ENCODE peak calls at places on chromosomes 2 and 18, in nine cellular contexts. H is PC-3, R is aorta, J is esophagus muscularis mucosa, Q is right cardiac atrium, Z is neural progenitor cell, M is kidney, D is tibial artery, W is Panc1. F is an unnamed sample.

GRCh38 chr2:232330068-232330999 is 48.2 kb upstream of the ALPP start:
- DNase-seq in H (no peak), R (peak), J (no peak), Q (no peak), Z (peak), M (peak), D (peak), W (no peak), F (no peak)

GRCh38 chr18:55588876-55589595 is 1.0 kb upstream of the TCF4 start:
- DNase-seq in H (peak), R (no peak), J (no peak), Q (no peak), Z (no peak), M (no peak), D (no peak), W (no peak), F (no peak)

GRCh38 chr18:35030234-35030989 is 10.8 kb upstream of the MAPRE2 start:
- DNase-seq in H (no peak), R (no peak), J (no peak), Q (no peak), Z (no peak), M (no peak), D (no peak), W (no peak), F (no peak)

GRCh38 chr2:238502088-238502810 is 75.5 kb downstream of the ASB1 start:
- DNase-seq in H (no peak), R (no peak), J (no peak), Q (no peak), Z (no peak), M (no peak), D (peak), W (no peak), F (peak)

GRCh38 chr2:141379965-141380624 is 750.7 kb downstream of the LRP1B start:
- DNase-seq in H (no peak), R (no peak), J (no peak), Q (no peak), Z (peak), M (no peak), D (no peak), W (no peak), F (no peak)

GRCh38 chr2:204950695-204951094 is 405.4 kb downstream of the PARD3B start:
- DNase-seq in H (peak), R (no peak), J (no peak), Q (no peak), Z (no peak), M (no peak), D (no peak), W (no peak), F (no peak)

GRCh38 chr18:26618130-26618529 is 69.8 kb upstream of the KCTD1 start:
- DNase-seq in H (no peak), R (no peak), J (no peak), Q (no peak), Z (no peak), M (no peak), D (no peak), W (no peak), F (no peak)

GRCh38 chr2:19205983-19206533 is 152.4 kb downstream of the OSR1 start:
- DNase-seq in H (no peak), R (no peak), J (no peak), Q (peak), Z (no peak), M (no peak), D (no peak), W (no peak), F (no peak)

GRCh38 chr2:143161982-143162837 is 33.0 kb downstream of the ARHGAP15 start:
- DNase-seq in H (peak), R (no peak), J (no peak), Q (peak), Z (peak), M (no peak), D (no peak), W (peak), F (no peak)

GRCh38 chr2:241234962-241235361 is 46.5 kb downstream of the ANO7 start:
- DNase-seq in H (no peak), R (no peak), J (no peak), Q (no peak), Z (no peak), M (peak), D (no peak), W (no peak), F (no peak)

GRCh38 chr2:153059338-153060052 is 341.1 kb downstream of the ARL6IP6 start:
- DNase-seq in H (peak), R (no peak), J (no peak), Q (no peak), Z (peak), M (no peak), D (no peak), W (peak), F (no peak)

GRCh38 chr2:3927031-3927430 is 223.7 kb downstream of the DCDC2C start:
- DNase-seq in H (no peak), R (no peak), J (peak), Q (no peak), Z (no peak), M (no peak), D (no peak), W (no peak), F (no peak)

GRCh38 chr2:159272166-159272565 is 14.3 kb downstream of the WDSUB1 start:
- DNase-seq in H (no peak), R (no peak), J (no peak), Q (no peak), Z (peak), M (no peak), D (no peak), W (no peak), F (no peak)

GRCh38 chr2:238081150-238081549 is 19.0 kb upstream of the ESPNL start:
- DNase-seq in H (no peak), R (no peak), J (no peak), Q (no peak), Z (no peak), M (no peak), D (no peak), W (no peak), F (no peak)

GRCh38 chr18:12032786-12033642 is 51.7 kb downstream of the IMPA2 start:
- DNase-seq in H (peak), R (peak), J (no peak), Q (no peak), Z (no peak), M (no peak), D (peak), W (no peak), F (peak)

GRCh38 chr2:228094377-228094921 is 87.0 kb downstream of the SPHKAP start:
- DNase-seq in H (peak), R (no peak), J (no peak), Q (no peak), Z (no peak), M (no peak), D (no peak), W (no peak), F (no peak)

GRCh38 chr2:170862503-170862902 is 45.8 kb downstream of the GAD1 start:
- DNase-seq in H (no peak), R (no peak), J (peak), Q (no peak), Z (no peak), M (no peak), D (no peak), W (no peak), F (no peak)

GRCh38 chr18:44916429-44917183 is 235.9 kb downstream of the SETBP1 start:
- DNase-seq in H (peak), R (no peak), J (no peak), Q (no peak), Z (no peak), M (no peak), D (no peak), W (no peak), F (no peak)

GRCh38 chr2:200104015-200104414 is 148.6 kb downstream of the MAIP1 start:
- DNase-seq in H (peak), R (no peak), J (no peak), Q (no peak), Z (no peak), M (no peak), D (no peak), W (no peak), F (no peak)

GRCh38 chr2:172894723-172895387 is 159.2 kb downstream of the RAPGEF4 start:
- DNase-seq in H (no peak), R (no peak), J (no peak), Q (no peak), Z (no peak), M (no peak), D (no peak), W (no peak), F (no peak)

GRCh38 chr2:37319754-37320609 is 4.7 kb downstream of the PRKD3 start:
- DNase-seq in H (no peak), R (no peak), J (no peak), Q (no peak), Z (no peak), M (no peak), D (no peak), W (no peak), F (no peak)

GRCh38 chr2:223641062-223641461 is 38.9 kb upstream of the SCG2 start:
- DNase-seq in H (peak), R (no peak), J (no peak), Q (no peak), Z (no peak), M (no peak), D (no peak), W (no peak), F (no peak)

GRCh38 chr2:236668531-236668969 is 98.9 kb downstream of the ACKR3 start:
- DNase-seq in H (no peak), R (no peak), J (peak), Q (no peak), Z (no peak), M (peak), D (peak), W (no peak), F (no peak)

DNA sequence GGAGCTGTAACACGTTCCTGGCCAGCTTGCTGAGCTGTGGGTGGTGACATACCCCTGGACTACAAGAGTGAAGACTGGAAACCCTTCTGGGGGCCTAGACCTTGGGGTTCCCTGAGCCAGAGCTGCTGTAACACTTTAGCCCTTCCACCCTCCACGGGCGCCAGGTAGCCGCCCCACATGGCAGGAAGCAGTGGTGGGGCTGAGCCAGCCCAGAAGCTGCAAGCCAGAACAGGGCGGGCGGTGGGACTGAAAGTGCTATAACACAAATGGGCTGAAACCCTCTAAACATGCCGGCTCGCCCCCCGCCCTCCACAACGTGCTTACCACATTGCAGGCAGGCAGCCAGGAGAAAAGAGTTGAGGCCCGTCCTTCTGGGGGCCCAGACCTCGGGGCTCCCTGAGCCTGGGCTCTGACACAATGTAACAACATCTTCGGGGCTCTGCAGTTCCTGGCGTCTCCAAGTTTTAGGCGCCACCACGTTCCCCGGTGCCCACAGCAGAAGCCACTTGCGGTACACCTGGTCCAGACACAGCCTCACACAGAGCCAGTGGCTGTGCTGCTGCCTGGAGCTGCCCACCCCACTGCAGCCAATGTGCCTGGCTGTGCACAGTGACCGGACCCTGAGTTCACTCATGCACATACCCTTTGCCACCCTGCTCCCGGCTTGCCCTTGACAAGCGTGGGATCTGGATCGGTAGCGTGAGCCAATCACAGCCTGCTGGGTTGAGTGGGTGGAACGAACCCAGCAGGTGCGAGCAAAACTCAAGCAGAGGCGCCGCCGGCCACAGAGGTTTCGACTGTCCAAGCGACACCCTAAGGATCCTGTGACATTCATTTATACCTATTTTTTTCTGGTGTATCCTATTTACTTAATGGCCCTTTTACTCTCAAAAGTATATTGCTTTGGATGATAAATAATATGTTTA is 127.4 kb upstream of the FHL2 start:
- DNase-seq in H (no peak), R (no peak), J (peak), Q (no peak), Z (no peak), M (no peak), D (no peak), W (no peak), F (no peak)
- H3K27ac ChIP-seq in H (no peak), R (no peak), J (no peak), Q (no peak), Z (no peak), M (no peak), D (no peak), W (no peak), F (no peak)

GRCh38 chr18:2413352-2413751 is 158.0 kb downstream of the METTL4 start:
- DNase-seq in H (no peak), R (no peak), J (no peak), Q (no peak), Z (no peak), M (no peak), D (no peak), W (no peak), F (no peak)

GRCh38 chr18:2410688-2411087 is 160.6 kb downstream of the METTL4 start:
- DNase-seq in H (peak), R (no peak), J (no peak), Q (no peak), Z (no peak), M (no peak), D (no peak), W (no peak), F (no peak)

GRCh38 chr18:2412261-2412660 is 159.0 kb downstream of the METTL4 start:
- DNase-seq in H (no peak), R (no peak), J (no peak), Q (no peak), Z (no peak), M (no peak), D (no peak), W (no peak), F (no peak)

GRCh38 chr18:2409906-2410305 is 161.4 kb downstream of the METTL4 start:
- DNase-seq in H (no peak), R (no peak), J (no peak), Q (no peak), Z (no peak), M (no peak), D (no peak), W (no peak), F (no peak)

DNA sequence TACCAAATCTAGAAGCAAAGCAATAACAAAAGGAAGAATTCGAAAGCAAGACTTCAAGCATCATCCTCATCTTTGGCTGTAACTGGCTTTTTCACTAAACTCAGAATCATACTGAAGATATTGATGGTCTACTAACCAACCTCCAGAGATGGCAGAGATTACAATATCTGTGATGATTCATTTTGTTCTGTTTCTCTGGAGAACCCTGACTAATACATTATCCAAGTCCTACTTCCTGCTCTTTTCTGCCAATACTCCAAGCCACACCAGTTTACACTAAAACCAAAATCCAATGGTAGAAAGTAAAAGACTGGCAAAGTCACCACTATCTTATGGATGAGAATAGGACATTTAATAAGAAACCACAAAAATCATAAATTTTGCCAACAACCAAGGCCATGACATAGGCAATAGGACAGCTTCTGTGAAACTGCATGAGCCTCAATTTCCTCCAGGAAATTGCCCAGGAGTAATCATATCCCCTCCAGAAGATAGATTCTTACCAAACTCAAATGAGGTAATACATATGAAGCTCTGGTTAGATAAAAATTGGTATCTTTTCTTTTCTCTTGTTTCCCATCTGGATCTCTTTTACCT is 159.8 kb downstream of the METTL4 start:
- DNase-seq in H (peak), R (no peak), J (no peak), Q (no peak), Z (no peak), M (no peak), D (no peak), W (no peak), F (no peak)
- H3K27ac ChIP-seq in H (peak), R (no peak), J (no peak), Q (no peak), Z (no peak), M (no peak), D (no peak), W (no peak), F (no peak)

DNA sequence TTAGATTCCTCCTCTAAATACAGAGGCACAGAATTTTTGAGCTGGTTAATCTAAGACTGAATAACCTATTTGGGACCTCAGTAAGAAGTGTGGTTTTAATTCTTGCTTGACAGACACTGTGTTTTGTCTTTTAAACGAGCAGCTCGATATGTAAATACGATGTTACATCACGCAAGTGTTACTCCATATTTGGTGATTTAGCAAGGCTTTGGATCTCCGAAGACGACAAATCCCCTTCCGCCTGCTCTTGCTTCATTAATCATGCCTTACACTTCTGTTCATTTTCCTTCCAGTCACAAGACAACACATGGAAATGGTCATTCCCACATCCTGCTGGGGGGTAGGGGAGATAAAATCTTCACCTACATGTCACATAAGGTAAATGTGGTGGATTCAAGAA is 9.4 kb downstream of the BCL11A start:
- DNase-seq in H (no peak), R (no peak), J (no peak), Q (no peak), Z (no peak), M (no peak), D (no peak), W (no peak), F (no peak)
- H3K27ac ChIP-seq in H (no peak), R (no peak), J (peak), Q (no peak), Z (no peak), M (no peak), D (no peak), W (no peak), F (no peak)

GRCh38 chr2:120177973-120178372 is 45.2 kb downstream of the TMEM185B start:
- DNase-seq in H (no peak), R (no peak), J (no peak), Q (no peak), Z (peak), M (no peak), D (no peak), W (no peak), F (no peak)
- H3K27ac ChIP-seq in H (no peak), R (no peak), J (no peak), Q (no peak), Z (no peak), M (no peak), D (no peak), W (no peak), F (no peak)

GRCh38 chr2:42217307-42217706 is 48.2 kb downstream of the EML4 start:
- DNase-seq in H (no peak), R (no peak), J (no peak), Q (no peak), Z (no peak), M (no peak), D (no peak), W (no peak), F (no peak)

GRCh38 chr2:42218712-42219111 is 49.6 kb downstream of the EML4 start:
- DNase-seq in H (no peak), R (no peak), J (no peak), Q (no peak), Z (no peak), M (no peak), D (no peak), W (no peak), F (no peak)

GRCh38 chr2:42217914-42218313 is 48.8 kb downstream of the EML4 start:
- DNase-seq in H (no peak), R (no peak), J (no peak), Q (no peak), Z (no peak), M (no peak), D (no peak), W (no peak), F (no peak)

GRCh38 chr2:42214669-42215068 is 45.5 kb downstream of the EML4 start:
- DNase-seq in H (no peak), R (no peak), J (no peak), Q (no peak), Z (no peak), M (no peak), D (no peak), W (no peak), F (no peak)

DNA sequence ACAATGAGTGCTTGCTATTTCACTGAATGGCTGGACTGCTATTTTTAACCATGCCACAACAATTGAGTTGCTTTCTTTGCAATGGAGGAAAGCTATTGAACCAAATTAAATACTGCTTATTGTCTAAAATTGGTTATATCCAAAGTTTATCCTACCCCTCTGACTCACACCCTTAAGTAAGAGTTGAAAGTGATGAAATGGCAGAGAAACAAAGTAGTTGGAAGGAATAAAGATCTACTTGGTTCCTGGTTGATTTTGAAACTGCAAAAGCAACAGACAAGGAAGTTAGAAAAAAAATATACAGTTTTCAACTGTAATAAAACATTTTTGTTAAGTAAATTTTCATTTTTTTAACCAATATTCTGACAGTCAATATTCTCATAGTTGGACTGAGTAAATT is 47.6 kb downstream of the EML4 start:
- DNase-seq in H (no peak), R (no peak), J (no peak), Q (no peak), Z (no peak), M (no peak), D (no peak), W (no peak), F (no peak)
- H3K27ac ChIP-seq in H (no peak), R (no peak), J (no peak), Q (no peak), Z (no peak), M (no peak), D (no peak), W (peak), F (no peak)

DNA sequence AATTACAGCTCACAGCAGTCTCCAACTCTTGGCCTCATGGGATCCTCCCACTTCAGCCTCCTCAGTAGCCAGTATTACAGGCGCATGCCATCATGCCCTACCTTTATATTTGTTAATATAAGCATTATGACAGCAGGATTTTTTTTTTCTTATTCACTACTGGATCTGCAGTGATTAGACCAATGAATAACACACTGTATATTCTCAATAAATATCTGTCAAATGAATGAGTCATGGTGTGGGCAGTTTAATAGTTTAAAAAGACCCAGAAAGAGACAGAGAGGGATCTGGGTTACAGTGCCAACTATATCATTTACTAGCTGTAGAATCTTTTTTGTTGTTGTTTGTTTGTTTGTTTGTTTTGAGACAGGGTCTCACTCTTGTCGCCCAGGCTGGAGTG is 62.4 kb upstream of the LTBP1 start:
- DNase-seq in H (peak), R (no peak), J (no peak), Q (no peak), Z (no peak), M (no peak), D (no peak), W (no peak), F (no peak)
- H3K27ac ChIP-seq in H (no peak), R (no peak), J (no peak), Q (no peak), Z (no peak), M (no peak), D (no peak), W (no peak), F (no peak)

GRCh38 chr2:135962401-135963138 is 22.9 kb downstream of the DARS1 start:
- DNase-seq in H (no peak), R (no peak), J (no peak), Q (no peak), Z (peak), M (no peak), D (no peak), W (no peak), F (no peak)
- H3K27ac ChIP-seq in H (no peak), R (no peak), J (no peak), Q (no peak), Z (peak), M (no peak), D (no peak), W (no peak), F (no peak)

F was measured in coronary artery.